ENCODE peak calls at places on chromosomes 6 and 20, in six cellular contexts. P is heart right ventricle, A is neural progenitor cell, F is BJ, C is HepG2, B is colonic mucosa. X is an unnamed sample.

GRCh38 chr20:19975436-19975799 is 41.7 kb upstream of the NAA20 start:
- DNase-seq in P (peak), A (no peak), F (no peak), C (no peak), B (no peak), X (no peak)

GRCh38 chr20:23415958-23416583 is 5.2 kb downstream of the NAPB start:
- DNase-seq in P (no peak), A (no peak), F (no peak), C (no peak), B (no peak), X (no peak)

GRCh38 chr6:11113038-11113437 is 1.5 kb upstream of the ERVFRD-1 start:
- DNase-seq in P (no peak), A (no peak), F (no peak), C (no peak), B (no peak), X (no peak)

GRCh38 chr6:136566007-136566487 is 15.8 kb upstream of the MAP7 start:
- DNase-seq in P (no peak), A (no peak), F (no peak), C (no peak), B (peak), X (no peak)

GRCh38 chr6:165010556-165011535 is 298.6 kb downstream of the C6orf118 start:
- DNase-seq in P (no peak), A (peak), F (no peak), C (no peak), B (no peak), X (no peak)

GRCh38 chr6:151216812-151217211 is 23.0 kb upstream of the AKAP12 start:
- DNase-seq in P (no peak), A (no peak), F (no peak), C (no peak), B (no peak), X (no peak)

GRCh38 chr6:14676084-14676483 is 558.5 kb downstream of the CD83 start:
- DNase-seq in P (no peak), A (no peak), F (no peak), C (no peak), B (no peak), X (no peak)

GRCh38 chr20:38723069-38723981 is 961 bp upstream of the SLC32A1 start:
- DNase-seq in P (no peak), A (peak), F (no peak), C (no peak), B (no peak), X (no peak)

GRCh38 chr20:17611540-17612286 is 41.8 kb downstream of the DSTN start:
- DNase-seq in P (no peak), A (peak), F (no peak), C (peak), B (peak), X (no peak)

GRCh38 chr20:63129991-63130653 is 85.8 kb downstream of the YTHDF1 start:
- DNase-seq in P (no peak), A (peak), F (no peak), C (no peak), B (no peak), X (no peak)
- H3K4me3 ChIP-seq in P (no peak), A (peak), F (no peak), C (no peak), B (no peak), X (no peak)

GRCh38 chr6:137868721-137869631 is 1.9 kb downstream of the TNFAIP3 start:
- DNase-seq in P (no peak), A (no peak), F (no peak), C (no peak), B (no peak), X (no peak)
- TF ChIP-seq CTCF in P (no peak), A (no peak), F (no peak), C (peak), B (no peak), X (no peak)

DNA sequence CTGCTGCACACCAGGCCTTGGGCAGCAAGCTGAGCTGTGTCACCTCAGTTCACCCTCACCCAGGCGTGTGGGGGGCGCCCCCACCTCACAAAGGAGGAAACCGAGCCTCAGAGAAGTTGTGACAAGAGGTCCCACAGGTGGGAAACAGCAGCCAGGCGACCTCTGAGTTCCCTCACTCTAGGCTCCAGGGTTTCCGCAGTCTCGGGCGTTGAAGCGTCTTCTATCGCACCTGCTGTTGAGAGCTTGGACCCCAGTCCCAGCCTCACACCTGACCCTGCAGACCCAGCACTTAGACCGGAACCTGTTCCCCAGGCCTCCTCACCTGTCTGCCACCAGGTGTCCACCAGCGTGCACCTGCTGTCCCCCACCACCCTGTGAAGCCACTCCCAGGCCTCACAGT is 22.3 kb upstream of the APMAP start:
- DNase-seq in P (no peak), A (no peak), F (no peak), C (no peak), B (no peak), X (no peak)
- H3K4me3 ChIP-seq in P (no peak), A (no peak), F (no peak), C (no peak), B (no peak), X (no peak)

GRCh38 chr6:169221264-169221663 is 32.4 kb downstream of the THBS2 start:
- DNase-seq in P (no peak), A (no peak), F (no peak), C (no peak), B (no peak), X (no peak)
- TF ChIP-seq CTCF in P (no peak), A (no peak), F (no peak), C (peak), B (no peak), X (no peak)

X was measured in AG04449.